ENCODE peak calls at places on chromosomes 7 and 10, in six cellular contexts. W, Y, N, K, R and I are unnamed samples. For H3K4me1, the result is how much of the 10 kb centered on the place peaks cover.

GRCh38 chr7:42137941-42138340 is 99.1 kb downstream of the GLI3 start:
- DNase-seq in W (no peak), Y (peak), N (no peak), K (no peak), R (no peak), I (no peak)

GRCh38 chr7:37409456-37409855 is 39.2 kb downstream of the ELMO1 start:
- DNase-seq in W (no peak), Y (no peak), N (no peak), K (no peak), R (no peak), I (no peak)

GRCh38 chr10:10774416-10774815 is 243.3 kb upstream of the CELF2 start:
- DNase-seq in W (no peak), Y (no peak), N (no peak), K (no peak), R (no peak), I (no peak)

GRCh38 chr7:151812967-151813366 is 63.9 kb downstream of the PRKAG2 start:
- DNase-seq in W (no peak), Y (no peak), N (no peak), K (no peak), R (no peak), I (no peak)

GRCh38 chr10:53314856-53315255 is 542.3 kb upstream of the MBL2 start:
- DNase-seq in W (no peak), Y (peak), N (no peak), K (no peak), R (no peak), I (no peak)

GRCh38 chr7:149423441-149423970 is 37.4 kb downstream of the ZNF777 start:
- DNase-seq in W (no peak), Y (no peak), N (peak), K (no peak), R (no peak), I (no peak)

GRCh38 chr7:6653101-6653995 is 16.2 kb downstream of the ZNF316 start:
- DNase-seq in W (no peak), Y (no peak), N (no peak), K (no peak), R (no peak), I (no peak)

GRCh38 chr7:126662826-126663225 is 589.9 kb downstream of the GRM8 start:
- DNase-seq in W (no peak), Y (no peak), N (no peak), K (no peak), R (no peak), I (no peak)

GRCh38 chr7:48170506-48170905 is 752 bp upstream of the ABCA13 start:
- DNase-seq in W (no peak), Y (no peak), N (no peak), K (no peak), R (no peak), I (no peak)

GRCh38 chr7:78062214-78062613 is 263.6 kb downstream of the PHTF2 start:
- DNase-seq in W (no peak), Y (no peak), N (no peak), K (no peak), R (no peak), I (peak)

GRCh38 chr10:5534880-5535856 is 10.4 kb downstream of the CALML3 start:
- DNase-seq in W (no peak), Y (peak), N (no peak), K (no peak), R (no peak), I (no peak)

GRCh38 chr10:121526801-121527221 is 71.4 kb downstream of the FGFR2 start:
- DNase-seq in W (no peak), Y (no peak), N (peak), K (no peak), R (no peak), I (no peak)

GRCh38 chr7:45670227-45670626 is 96.1 kb downstream of the ADCY1 start:
- DNase-seq in W (no peak), Y (no peak), N (no peak), K (peak), R (no peak), I (peak)

GRCh38 chr7:54859066-54859465 is 100.1 kb upstream of the SEC61G start:
- DNase-seq in W (no peak), Y (no peak), N (no peak), K (no peak), R (no peak), I (no peak)

GRCh38 chr7:3538051-3538450 is 237.0 kb downstream of the SDK1 start:
- DNase-seq in W (no peak), Y (no peak), N (no peak), K (no peak), R (no peak), I (no peak)

GRCh38 chr10:103449208-103450144 is 2.7 kb downstream of the CALHM2 start:
- DNase-seq in W (no peak), Y (no peak), N (no peak), K (no peak), R (no peak), I (no peak)

GRCh38 chr7:32559480-32559879 is 64.2 kb downstream of the AVL9 start:
- DNase-seq in W (no peak), Y (no peak), N (no peak), K (no peak), R (no peak), I (no peak)

GRCh38 chr10:105189464-105189800 is 548.3 kb downstream of the SORCS3 start:
- DNase-seq in W (no peak), Y (no peak), N (no peak), K (no peak), R (no peak), I (no peak)

GRCh38 chr10:127527891-127528290 is 21.2 kb upstream of the NPS start:
- DNase-seq in W (peak), Y (no peak), N (no peak), K (no peak), R (no peak), I (no peak)

GRCh38 chr7:69436944-69437343 is 161.3 kb upstream of the AUTS2 start:
- DNase-seq in W (no peak), Y (no peak), N (no peak), K (no peak), R (peak), I (no peak)

GRCh38 chr10:58241346-58241745 is 26.3 kb downstream of the IPMK start:
- DNase-seq in W (no peak), Y (peak), N (no peak), K (no peak), R (no peak), I (no peak)

GRCh38 chr7:102079140-102080002 is 207.3 kb upstream of the SH2B2 start:
- DNase-seq in W (no peak), Y (no peak), N (peak), K (no peak), R (no peak), I (no peak)

GRCh38 chr7:126057979-126058378 is 1128.4 kb upstream of the POT1 start:
- DNase-seq in W (no peak), Y (no peak), N (no peak), K (no peak), R (no peak), I (no peak)

GRCh38 chr7:157474685-157475084 is 137.9 kb downstream of the DNAJB6 start:
- DNase-seq in W (peak), Y (no peak), N (peak), K (no peak), R (peak), I (peak)

GRCh38 chr10:69348824-69349541 is 67.7 kb downstream of the TACR2 start:
- DNase-seq in W (no peak), Y (peak), N (no peak), K (no peak), R (peak), I (no peak)

GRCh38 chr10:87095241-87095945 is 387 bp downstream of the SHLD2 start:
- DNase-seq in W (peak), Y (peak), N (peak), K (peak), R (peak), I (peak)

GRCh38 chr7:6228865-6229264 is 43.6 kb downstream of the CYTH3 start:
- DNase-seq in W (no peak), Y (peak), N (no peak), K (no peak), R (no peak), I (no peak)

GRCh38 chr10:28248092-28248491 is 54.8 kb downstream of the MPP7 start:
- DNase-seq in W (no peak), Y (peak), N (no peak), K (peak), R (no peak), I (no peak)

DNA sequence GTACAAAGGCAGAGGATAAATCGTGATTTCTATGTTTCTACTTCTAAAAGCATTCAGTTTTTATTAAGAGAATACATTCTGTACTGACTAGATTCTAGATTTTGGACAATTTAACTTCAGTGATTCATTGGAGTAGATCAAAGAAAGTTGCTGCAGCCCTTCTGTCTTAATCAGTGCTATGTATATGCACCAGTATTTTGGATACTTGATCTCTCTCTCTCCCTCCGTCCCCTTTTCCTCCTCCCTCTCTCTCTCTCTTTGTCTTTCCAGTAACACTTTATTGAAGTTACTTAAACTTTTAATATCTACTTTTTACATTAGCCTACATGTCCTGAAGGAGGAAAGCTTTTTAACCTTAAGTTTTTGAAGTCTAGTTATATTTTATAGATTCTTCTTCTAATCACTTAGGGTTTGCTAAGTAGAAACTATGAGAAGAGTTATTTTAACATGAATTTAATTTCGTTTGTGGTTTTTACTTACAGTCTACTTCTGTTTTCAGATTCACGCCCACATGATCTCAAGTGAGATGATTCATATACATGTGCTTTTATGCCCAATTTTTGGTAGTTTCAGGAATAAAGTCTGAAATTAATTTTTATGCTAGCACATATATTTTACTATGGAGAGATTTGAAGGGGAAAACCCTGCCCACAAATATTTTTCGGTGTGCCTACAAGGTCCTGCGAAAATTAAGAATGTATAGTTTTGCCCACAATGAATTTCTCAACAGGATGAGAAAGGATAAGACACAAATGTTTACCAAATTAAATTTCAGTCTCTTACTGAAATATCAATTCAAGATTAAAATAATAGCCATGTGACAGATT is 9.1 kb downstream of the MDFIC start:
- DNase-seq in W (no peak), Y (peak), N (no peak), K (no peak), R (no peak), I (no peak)
- H3K4me1 ChIP-seq in W (under half), Y (under half), N (under half), K (under half), R (under half), I (under half)

DNA sequence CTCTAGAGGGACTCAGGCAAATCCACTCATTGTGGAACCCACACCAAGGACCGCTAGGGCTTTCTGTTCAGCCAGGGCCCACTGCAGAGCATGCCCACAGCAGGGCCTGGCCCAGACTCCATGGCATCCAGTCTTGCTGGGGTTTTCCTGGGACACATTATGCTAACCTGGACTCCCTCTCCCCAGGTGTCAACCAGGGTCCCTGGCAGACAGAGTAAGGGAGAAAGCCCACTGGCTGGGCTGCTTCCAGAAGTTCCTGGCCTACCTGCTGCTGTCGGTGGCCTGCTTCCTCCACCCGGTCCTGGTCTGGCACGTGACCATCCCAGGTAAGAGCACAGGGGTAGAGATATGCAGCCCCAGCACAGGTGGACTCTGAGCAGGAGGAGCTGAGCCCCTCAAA is 22.3 kb downstream of the TMEM72 start:
- DNase-seq in W (no peak), Y (no peak), N (no peak), K (no peak), R (no peak), I (no peak)
- H3K4me1 ChIP-seq in W (under half), Y (under half), N (under half), K (under half), R (under half), I (under half)

GRCh38 chr7:105742787-105743186 is 133.6 kb downstream of the ATXN7L1 start:
- DNase-seq in W (no peak), Y (no peak), N (no peak), K (no peak), R (no peak), I (no peak)

GRCh38 chr7:105743351-105743812 is 133.0 kb downstream of the ATXN7L1 start:
- DNase-seq in W (no peak), Y (peak), N (peak), K (no peak), R (no peak), I (no peak)

GRCh38 chr7:105738133-105738532 is 138.3 kb downstream of the ATXN7L1 start:
- DNase-seq in W (no peak), Y (no peak), N (no peak), K (no peak), R (no peak), I (no peak)

GRCh38 chr7:105745681-105746330 is 130.6 kb downstream of the ATXN7L1 start:
- DNase-seq in W (no peak), Y (no peak), N (no peak), K (no peak), R (no peak), I (no peak)

GRCh38 chr7:105741993-105742392 is 134.4 kb downstream of the ATXN7L1 start:
- DNase-seq in W (no peak), Y (no peak), N (no peak), K (no peak), R (no peak), I (no peak)
- H3K4me1 ChIP-seq in W (under half), Y (under half), N (under half), K (under half), R (under half), I (under half)

DNA sequence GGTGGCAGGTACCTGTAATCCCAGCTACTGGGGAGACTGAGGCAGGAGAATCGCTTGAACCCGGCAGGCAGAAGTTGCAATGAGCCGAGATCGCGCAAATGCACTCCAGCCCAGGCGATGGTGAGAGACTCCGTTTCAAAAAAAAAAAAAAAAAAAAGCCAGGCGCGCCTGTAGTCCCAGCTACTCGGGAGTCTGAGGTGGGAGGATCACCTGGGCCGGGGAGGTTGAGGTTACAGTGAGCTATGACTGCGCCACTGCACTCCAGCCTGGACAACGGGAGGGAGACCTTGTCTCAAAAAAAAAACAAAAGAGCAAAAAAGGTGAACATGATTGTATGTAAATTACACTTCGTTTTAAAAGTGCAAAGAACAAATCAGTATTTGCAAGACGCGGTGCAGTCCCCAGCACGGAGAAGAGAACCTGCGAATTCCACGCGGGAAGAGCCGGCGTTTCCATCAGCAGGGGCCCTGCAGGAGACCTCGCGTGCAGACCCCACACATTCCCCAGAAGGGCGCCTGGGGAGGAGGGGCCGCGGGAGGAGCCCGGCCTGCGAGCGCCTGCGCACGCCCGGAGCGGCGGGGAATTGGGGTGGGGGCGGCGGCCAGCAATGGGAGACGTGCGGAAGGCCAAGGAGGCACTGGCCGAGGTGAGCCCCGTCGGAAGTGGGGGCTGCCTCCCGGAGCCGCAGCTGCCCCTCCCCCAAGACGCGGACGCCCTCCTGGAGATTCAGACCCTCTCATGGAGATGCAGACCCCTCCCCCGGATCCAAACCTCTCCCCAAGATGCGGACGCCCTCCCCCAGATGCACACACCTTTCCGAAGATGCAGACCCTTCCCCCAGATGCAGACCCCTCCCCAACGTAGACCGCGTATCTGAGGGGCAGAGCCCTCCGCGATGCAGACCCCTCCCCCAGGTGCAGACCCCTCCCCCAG is 16.7 kb upstream of the SUN1 start:
- DNase-seq in W (peak), Y (no peak), N (peak), K (peak), R (peak), I (no peak)
- H3K4me1 ChIP-seq in W (under half), Y (under half), N (under half), K (under half), R (under half), I (under half)

GRCh38 chr10:110061687-110062086 is 53.9 kb downstream of the ADD3 start:
- DNase-seq in W (no peak), Y (no peak), N (no peak), K (no peak), R (no peak), I (no peak)
- H3K4me1 ChIP-seq in W (under half), Y (under half), N (under half), K (under half), R (under half), I (half or more)

GRCh38 chr7:131011976-131012375 is 278.0 kb upstream of the KLF14 start:
- DNase-seq in W (no peak), Y (peak), N (no peak), K (no peak), R (no peak), I (no peak)
- H3K4me1 ChIP-seq in W (under half), Y (under half), N (under half), K (under half), R (under half), I (half or more)